ENCODE peak calls at places on chromosome X, in four cellular contexts. B is cardiac muscle cell; Y is CD8-positive, alpha-beta T cell; P is endothelial cell of umbilical vein. J is an unnamed sample. For H3K4me1, the result is how much of the 10 kb centered on the place peaks cover.

GRCh38 chrX:29841750-29842149 is 373.6 kb upstream of the MAGEB2 start:
- DNase-seq in B (no peak), Y (no peak), P (peak), J (no peak)

GRCh38 chrX:18542131-18542530 is 116.7 kb downstream of the CDKL5 start:
- DNase-seq in B (no peak), Y (no peak), P (no peak), J (no peak)

GRCh38 chrX:145405012-145405411 is 157.7 kb downstream of the SPANXN1 start:
- DNase-seq in B (peak), Y (no peak), P (peak), J (no peak)

GRCh38 chrX:85003655-85004244 is at the start of gene APOOL:
- DNase-seq in P (peak), Y (peak), B (peak), J (peak)

GRCh38 chrX:130170752-130171445 is 863 bp upstream of the RAB33A start:
- DNase-seq in Y (peak), P (no peak), B (peak), J (no peak)

GRCh38 chrX:111470681-111471403 is 40.6 kb upstream of the SERTM2 start:
- DNase-seq in P (no peak), B (no peak), Y (no peak), J (no peak)

GRCh38 chrX:47361538-47362511 is 8.6 kb upstream of the ZNF157 start:
- DNase-seq in Y (no peak), P (peak), B (peak), J (no peak)

GRCh38 chrX:77415882-77416281 is 31.3 kb upstream of the FGF16 start:
- DNase-seq in Y (no peak), B (no peak), P (no peak), J (no peak)

GRCh38 chrX:79266702-79267101 is 100.4 kb downstream of the ITM2A start:
- DNase-seq in B (no peak), P (no peak), Y (no peak), J (no peak)

GRCh38 chrX:120561634-120562568 is 1.1 kb upstream of the CUL4B start:
- DNase-seq in P (no peak), B (no peak), Y (no peak), J (no peak)

GRCh38 chrX:84186603-84187358 is 1.2 kb downstream of the RPS6KA6 start:
- DNase-seq in B (no peak), Y (no peak), P (peak), J (no peak)

GRCh38 chrX:47169273-47169672 is 24.3 kb downstream of the RBM10 start:
- DNase-seq in P (no peak), Y (no peak), B (no peak), J (no peak)

GRCh38 chrX:10108288-10108687 is 48.5 kb upstream of the CLCN4 start:
- DNase-seq in B (no peak), P (no peak), Y (no peak), J (no peak)

GRCh38 chrX:10104958-10105658 is 51.7 kb upstream of the CLCN4 start:
- DNase-seq in B (no peak), Y (no peak), P (no peak), J (no peak)

GRCh38 chrX:10109695-10110094 is 47.1 kb upstream of the CLCN4 start:
- DNase-seq in P (no peak), B (no peak), Y (no peak), J (no peak)

GRCh38 chrX:10110316-10110932 is 46.4 kb upstream of the CLCN4 start:
- DNase-seq in B (no peak), Y (no peak), P (no peak), J (no peak)

DNA sequence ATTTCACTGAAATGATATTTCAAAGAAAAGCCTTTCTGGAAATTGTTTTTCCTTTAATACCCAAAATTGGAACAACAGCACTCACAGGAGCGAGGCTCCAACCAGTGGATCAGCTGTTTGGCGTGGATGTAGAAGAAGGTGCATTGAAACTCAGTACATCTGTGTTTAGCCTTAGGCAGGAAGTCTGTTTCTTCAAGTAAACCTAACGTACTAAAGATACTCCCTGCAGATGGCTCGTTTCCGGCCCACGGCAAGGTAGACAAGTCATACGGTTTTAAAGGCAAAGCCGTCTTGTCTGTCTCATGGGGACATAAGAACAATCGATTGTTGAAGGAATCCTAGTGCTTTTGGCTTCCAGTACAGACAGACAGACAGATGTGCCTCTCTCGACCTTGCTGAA is 50.0 kb upstream of the CLCN4 start:
- DNase-seq in Y (peak), P (no peak), B (no peak), J (no peak)
- H3K4me1 ChIP-seq in Y (half or more), P (under half), B (under half), J (under half)

GRCh38 chrX:1904663-1905218 is 289.9 kb downstream of the ASMT start:
- DNase-seq in Y (no peak), B (no peak), P (no peak), J (no peak)
- H3K4me1 ChIP-seq in Y (under half), B (under half), P (under half), J (under half)

GRCh38 chrX:38880460-38880859 is 79.2 kb downstream of the MID1IP1 start:
- DNase-seq in B (no peak), Y (no peak), P (peak), J (no peak)
- H3K4me1 ChIP-seq in B (under half), Y (under half), P (under half), J (under half)

GRCh38 chrX:133375558-133376340 is 39.5 kb downstream of the GPC4 start:
- DNase-seq in B (peak), P (no peak), Y (no peak), J (no peak)

GRCh38 chrX:133376422-133376821 is 38.9 kb downstream of the GPC4 start:
- DNase-seq in P (no peak), Y (no peak), B (no peak), J (no peak)

GRCh38 chrX:133384454-133384853 is 30.8 kb downstream of the GPC4 start:
- DNase-seq in P (no peak), Y (no peak), B (no peak), J (no peak)

GRCh38 chrX:133380882-133381619 is 34.2 kb downstream of the GPC4 start:
- DNase-seq in B (no peak), Y (no peak), P (no peak), J (no peak)
- H3K4me1 ChIP-seq in B (under half), Y (under half), P (under half), J (under half)

GRCh38 chrX:71623105-71623450 is 4.8 kb upstream of the CXCR3 start:
- DNase-seq in Y (no peak), P (no peak), B (no peak), J (no peak)
- H3K4me1 ChIP-seq in Y (half or more), P (under half), B (under half), J (under half)

GRCh38 chrX:153762636-153763173 is 1.3 kb upstream of the PLXNB3 start:
- DNase-seq in P (no peak), B (no peak), Y (no peak), J (no peak)
- H3K4me1 ChIP-seq in P (under half), B (under half), Y (under half), J (under half)

DNA sequence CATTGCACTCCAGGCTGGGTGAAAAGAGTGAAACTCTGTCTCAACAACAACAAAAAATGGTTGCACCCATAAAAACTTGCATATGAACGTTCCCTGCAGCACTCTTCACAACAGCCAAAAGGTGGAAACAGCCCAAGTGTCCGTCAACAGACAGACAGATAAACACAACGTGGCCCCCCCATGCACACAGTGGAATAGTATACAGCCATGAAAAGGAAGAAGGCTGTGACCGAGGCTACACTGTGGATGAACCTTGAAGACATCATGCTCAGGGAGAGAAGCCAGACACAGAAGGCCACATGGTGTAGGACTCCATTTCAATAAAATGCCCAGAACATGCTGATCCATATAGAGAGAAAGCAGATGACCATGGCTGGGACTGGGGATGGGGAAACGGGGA is 33.5 kb upstream of the ASMTL start:
- DNase-seq in P (no peak), Y (peak), B (no peak), J (no peak)
- H3K4me1 ChIP-seq in P (under half), Y (under half), B (under half), J (under half)

J was measured in breast epithelium.